ENCODE peak calls at places on chromosomes 2 and 18, in ten cellular contexts. One of them, this sample, is unnamed.

GRCh38 chr2:114661926-114662670 is 219.7 kb downstream of the DPP10 start:
- DNase-seq in occipital lobe: peak
- DNase-seq in KBM-7: no peak
- DNase-seq in MCF 10A: no peak
- DNase-seq in CD8-positive, alpha-beta T cell: no peak
- DNase-seq in fibroblast of mammary gland: no peak
- DNase-seq in T-helper 2 cell: no peak
- DNase-seq in stimulated activated effector memory CD8-positive, alpha-beta T cell treated with anti-CD3 and anti-CD28 coated beads, Interleukin-12 subunit alpha, Interleukin-12 subunit beta, amount 100 ng/mL, for 72 hours: no peak
- DNase-seq in HTR-8/SVneo: no peak
- DNase-seq in epithelial cell of proximal tubule: no peak
- DNase-seq in this sample: no peak

GRCh38 chr18:76803814-76804213 is 18.5 kb upstream of the ZNF236 start:
- DNase-seq in HTR-8/SVneo: peak
- DNase-seq in T-helper 2 cell: peak
- DNase-seq in MCF 10A: peak
- DNase-seq in CD8-positive, alpha-beta T cell: peak
- DNase-seq in occipital lobe: peak
- DNase-seq in epithelial cell of proximal tubule: no peak
- DNase-seq in KBM-7: peak
- DNase-seq in stimulated activated effector memory CD8-positive, alpha-beta T cell treated with anti-CD3 and anti-CD28 coated beads, Interleukin-12 subunit alpha, Interleukin-12 subunit beta, amount 100 ng/mL, for 72 hours: peak
- DNase-seq in fibroblast of mammary gland: peak
- DNase-seq in this sample: peak

GRCh38 chr2:211113294-211114175 is 557.1 kb downstream of the CPS1 start:
- DNase-seq in epithelial cell of proximal tubule: no peak
- DNase-seq in MCF 10A: no peak
- DNase-seq in fibroblast of mammary gland: no peak
- DNase-seq in occipital lobe: no peak
- DNase-seq in HTR-8/SVneo: no peak
- DNase-seq in KBM-7: no peak
- DNase-seq in CD8-positive, alpha-beta T cell: no peak
- DNase-seq in stimulated activated effector memory CD8-positive, alpha-beta T cell treated with anti-CD3 and anti-CD28 coated beads, Interleukin-12 subunit alpha, Interleukin-12 subunit beta, amount 100 ng/mL, for 72 hours: no peak
- DNase-seq in T-helper 2 cell: no peak
- DNase-seq in this sample: no peak

GRCh38 chr2:219001577-219002394 is 8.6 kb upstream of the CRYBA2 start:
- DNase-seq in stimulated activated effector memory CD8-positive, alpha-beta T cell treated with anti-CD3 and anti-CD28 coated beads, Interleukin-12 subunit alpha, Interleukin-12 subunit beta, amount 100 ng/mL, for 72 hours: no peak
- DNase-seq in MCF 10A: peak
- DNase-seq in CD8-positive, alpha-beta T cell: no peak
- DNase-seq in HTR-8/SVneo: no peak
- DNase-seq in T-helper 2 cell: no peak
- DNase-seq in occipital lobe: no peak
- DNase-seq in KBM-7: no peak
- DNase-seq in fibroblast of mammary gland: no peak
- DNase-seq in epithelial cell of proximal tubule: no peak
- DNase-seq in this sample: peak

GRCh38 chr2:64017811-64018714 is 1.2 kb downstream of the VPS54 start:
- DNase-seq in T-helper 2 cell: no peak
- DNase-seq in CD8-positive, alpha-beta T cell: no peak
- DNase-seq in KBM-7: peak
- DNase-seq in stimulated activated effector memory CD8-positive, alpha-beta T cell treated with anti-CD3 and anti-CD28 coated beads, Interleukin-12 subunit alpha, Interleukin-12 subunit beta, amount 100 ng/mL, for 72 hours: no peak
- DNase-seq in occipital lobe: no peak
- DNase-seq in HTR-8/SVneo: peak
- DNase-seq in MCF 10A: peak
- DNase-seq in epithelial cell of proximal tubule: no peak
- DNase-seq in fibroblast of mammary gland: peak
- DNase-seq in this sample: no peak

GRCh38 chr2:239943571-239943970 is 81.6 kb downstream of the NDUFA10 start:
- DNase-seq in stimulated activated effector memory CD8-positive, alpha-beta T cell treated with anti-CD3 and anti-CD28 coated beads, Interleukin-12 subunit alpha, Interleukin-12 subunit beta, amount 100 ng/mL, for 72 hours: no peak
- DNase-seq in CD8-positive, alpha-beta T cell: no peak
- DNase-seq in HTR-8/SVneo: no peak
- DNase-seq in fibroblast of mammary gland: no peak
- DNase-seq in occipital lobe: no peak
- DNase-seq in KBM-7: no peak
- DNase-seq in T-helper 2 cell: no peak
- DNase-seq in epithelial cell of proximal tubule: no peak
- DNase-seq in MCF 10A: no peak
- DNase-seq in this sample: no peak

GRCh38 chr2:119240311-119241204 is 16.9 kb downstream of the STEAP3 start:
- DNase-seq in occipital lobe: no peak
- DNase-seq in KBM-7: peak
- DNase-seq in CD8-positive, alpha-beta T cell: no peak
- DNase-seq in HTR-8/SVneo: peak
- DNase-seq in stimulated activated effector memory CD8-positive, alpha-beta T cell treated with anti-CD3 and anti-CD28 coated beads, Interleukin-12 subunit alpha, Interleukin-12 subunit beta, amount 100 ng/mL, for 72 hours: no peak
- DNase-seq in epithelial cell of proximal tubule: no peak
- DNase-seq in T-helper 2 cell: no peak
- DNase-seq in fibroblast of mammary gland: peak
- DNase-seq in MCF 10A: peak
- DNase-seq in this sample: no peak

GRCh38 chr18:77560334-77560970 is 310.8 kb downstream of the GALR1 start:
- DNase-seq in KBM-7: no peak
- DNase-seq in occipital lobe: no peak
- DNase-seq in epithelial cell of proximal tubule: no peak
- DNase-seq in CD8-positive, alpha-beta T cell: no peak
- DNase-seq in fibroblast of mammary gland: peak
- DNase-seq in MCF 10A: no peak
- DNase-seq in stimulated activated effector memory CD8-positive, alpha-beta T cell treated with anti-CD3 and anti-CD28 coated beads, Interleukin-12 subunit alpha, Interleukin-12 subunit beta, amount 100 ng/mL, for 72 hours: no peak
- DNase-seq in T-helper 2 cell: no peak
- DNase-seq in HTR-8/SVneo: no peak
- DNase-seq in this sample: no peak

GRCh38 chr2:128585706-128586105 is 267.0 kb upstream of the HS6ST1 start:
- DNase-seq in MCF 10A: peak
- DNase-seq in T-helper 2 cell: no peak
- DNase-seq in stimulated activated effector memory CD8-positive, alpha-beta T cell treated with anti-CD3 and anti-CD28 coated beads, Interleukin-12 subunit alpha, Interleukin-12 subunit beta, amount 100 ng/mL, for 72 hours: no peak
- DNase-seq in KBM-7: no peak
- DNase-seq in HTR-8/SVneo: no peak
- DNase-seq in epithelial cell of proximal tubule: no peak
- DNase-seq in CD8-positive, alpha-beta T cell: no peak
- DNase-seq in fibroblast of mammary gland: peak
- DNase-seq in occipital lobe: no peak
- DNase-seq in this sample: no peak

GRCh38 chr2:224173210-224173609 is 134.1 kb upstream of the SERPINE2 start:
- DNase-seq in CD8-positive, alpha-beta T cell: no peak
- DNase-seq in epithelial cell of proximal tubule: no peak
- DNase-seq in KBM-7: no peak
- DNase-seq in occipital lobe: no peak
- DNase-seq in fibroblast of mammary gland: no peak
- DNase-seq in HTR-8/SVneo: no peak
- DNase-seq in MCF 10A: no peak
- DNase-seq in T-helper 2 cell: no peak
- DNase-seq in stimulated activated effector memory CD8-positive, alpha-beta T cell treated with anti-CD3 and anti-CD28 coated beads, Interleukin-12 subunit alpha, Interleukin-12 subunit beta, amount 100 ng/mL, for 72 hours: no peak
- DNase-seq in this sample: no peak

GRCh38 chr2:148876190-148876588 is 1.2 kb downstream of the KIF5C start:
- DNase-seq in T-helper 2 cell: no peak
- DNase-seq in KBM-7: no peak
- DNase-seq in MCF 10A: no peak
- DNase-seq in fibroblast of mammary gland: no peak
- DNase-seq in HTR-8/SVneo: no peak
- DNase-seq in epithelial cell of proximal tubule: no peak
- DNase-seq in CD8-positive, alpha-beta T cell: no peak
- DNase-seq in occipital lobe: no peak
- DNase-seq in stimulated activated effector memory CD8-positive, alpha-beta T cell treated with anti-CD3 and anti-CD28 coated beads, Interleukin-12 subunit alpha, Interleukin-12 subunit beta, amount 100 ng/mL, for 72 hours: peak
- DNase-seq in this sample: no peak

GRCh38 chr2:147030966-147031760 is 813.7 kb upstream of the ACVR2A start:
- DNase-seq in KBM-7: no peak
- DNase-seq in T-helper 2 cell: no peak
- DNase-seq in MCF 10A: peak
- DNase-seq in fibroblast of mammary gland: peak
- DNase-seq in HTR-8/SVneo: peak
- DNase-seq in epithelial cell of proximal tubule: peak
- DNase-seq in occipital lobe: no peak
- DNase-seq in CD8-positive, alpha-beta T cell: no peak
- DNase-seq in stimulated activated effector memory CD8-positive, alpha-beta T cell treated with anti-CD3 and anti-CD28 coated beads, Interleukin-12 subunit alpha, Interleukin-12 subunit beta, amount 100 ng/mL, for 72 hours: no peak
- DNase-seq in this sample: no peak

GRCh38 chr2:219876931-219877330 is 249.5 kb downstream of the SLC4A3 start:
- DNase-seq in T-helper 2 cell: no peak
- DNase-seq in MCF 10A: no peak
- DNase-seq in epithelial cell of proximal tubule: no peak
- DNase-seq in KBM-7: no peak
- DNase-seq in stimulated activated effector memory CD8-positive, alpha-beta T cell treated with anti-CD3 and anti-CD28 coated beads, Interleukin-12 subunit alpha, Interleukin-12 subunit beta, amount 100 ng/mL, for 72 hours: no peak
- DNase-seq in fibroblast of mammary gland: no peak
- DNase-seq in CD8-positive, alpha-beta T cell: no peak
- DNase-seq in occipital lobe: no peak
- DNase-seq in HTR-8/SVneo: no peak
- DNase-seq in this sample: no peak

GRCh38 chr2:222878877-222879601 is 18.2 kb downstream of the ACSL3 start:
- DNase-seq in stimulated activated effector memory CD8-positive, alpha-beta T cell treated with anti-CD3 and anti-CD28 coated beads, Interleukin-12 subunit alpha, Interleukin-12 subunit beta, amount 100 ng/mL, for 72 hours: no peak
- DNase-seq in KBM-7: no peak
- DNase-seq in occipital lobe: no peak
- DNase-seq in CD8-positive, alpha-beta T cell: no peak
- DNase-seq in MCF 10A: peak
- DNase-seq in HTR-8/SVneo: peak
- DNase-seq in fibroblast of mammary gland: peak
- DNase-seq in epithelial cell of proximal tubule: no peak
- DNase-seq in T-helper 2 cell: no peak
- DNase-seq in this sample: no peak

This sample was measured in GM18507.